ENCODE peak calls at places on chromosomes 6 and 20, in seven cellular contexts. S is left lung, U is astrocyte, L is heart right ventricle, K is K562, D is stomach, N is RWPE2. Z is an unnamed sample.

GRCh38 chr6:157304840-157305675 is 18.3 kb downstream of the TMEM242 start:
- DNase-seq in S (no peak), U (peak; percentile 33), L (no peak), K (no peak), D (peak; percentile 44), N (no peak), Z (no peak)

GRCh38 chr20:1894471-1894950 is 696 bp upstream of the SIRPA start:
- DNase-seq in S (no peak), U (peak; percentile 58), L (peak; percentile 69), K (peak; percentile 17), D (peak; percentile 62), N (peak; percentile 67), Z (peak; percentile 39)

GRCh38 chr20:59578602-59579403 is 25.5 kb upstream of the PHACTR3 start:
- DNase-seq in S (no peak), U (no peak), L (no peak), K (no peak), D (no peak), N (peak; percentile 82), Z (no peak)

GRCh38 chr6:108174371-108175175 is 8.8 kb downstream of the NR2E1 start:
- DNase-seq in S (no peak), U (peak; percentile 15), L (no peak), K (no peak), D (no peak), N (no peak), Z (no peak)

GRCh38 chr6:97049254-97050004 is 124.9 kb downstream of the KLHL32 start:
- DNase-seq in S (no peak), U (no peak), L (no peak), K (no peak), D (no peak), N (no peak), Z (no peak)

GRCh38 chr6:20119446-20119845 is 92.8 kb downstream of the MBOAT1 start:
- DNase-seq in S (no peak), U (no peak), L (no peak), K (no peak), D (no peak), N (no peak), Z (no peak)

GRCh38 chr6:135300576-135300975 is 119.5 kb downstream of the MYB start:
- DNase-seq in S (no peak), U (peak; percentile 29), L (no peak), K (no peak), D (no peak), N (no peak), Z (no peak)

GRCh38 chr20:35698298-35699126 is 640 bp downstream of the NFS1 start:
- DNase-seq in S (peak; percentile 34), U (no peak), L (no peak), K (peak; percentile 53), D (peak; percentile 17), N (peak; percentile 81), Z (peak; percentile 43)

GRCh38 chr6:107704377-107705013 is 119.6 kb downstream of the SCML4 start:
- DNase-seq in S (no peak), U (peak; percentile 30), L (no peak), K (peak; percentile 51), D (no peak), N (no peak), Z (peak; percentile 47)

GRCh38 chr6:166497087-166497899 is 89.2 kb downstream of the RAMACL start:
- DNase-seq in S (no peak), U (peak; percentile 4), L (no peak), K (no peak), D (no peak), N (no peak), Z (no peak)

GRCh38 chr6:75481936-75482593 is 11.5 kb downstream of the FILIP1 start:
- DNase-seq in S (no peak), U (peak; percentile 63), L (no peak), K (no peak), D (no peak), N (no peak), Z (no peak)

GRCh38 chr20:33914871-33915270 is 78.8 kb upstream of the RALY start:
- DNase-seq in S (no peak), U (peak; percentile 92), L (no peak), K (no peak), D (no peak), N (no peak), Z (no peak)

GRCh38 chr20:33918662-33919061 is 75.0 kb upstream of the RALY start:
- DNase-seq in S (no peak), U (no peak), L (no peak), K (no peak), D (no peak), N (no peak), Z (no peak)

GRCh38 chr20:33919653-33920052 is 74.1 kb upstream of the RALY start:
- DNase-seq in S (no peak), U (no peak), L (no peak), K (no peak), D (no peak), N (no peak), Z (no peak)

GRCh38 chr20:33917813-33918525 is 75.7 kb upstream of the RALY start:
- DNase-seq in S (no peak), U (no peak), L (no peak), K (no peak), D (no peak), N (no peak), Z (no peak)

DNA sequence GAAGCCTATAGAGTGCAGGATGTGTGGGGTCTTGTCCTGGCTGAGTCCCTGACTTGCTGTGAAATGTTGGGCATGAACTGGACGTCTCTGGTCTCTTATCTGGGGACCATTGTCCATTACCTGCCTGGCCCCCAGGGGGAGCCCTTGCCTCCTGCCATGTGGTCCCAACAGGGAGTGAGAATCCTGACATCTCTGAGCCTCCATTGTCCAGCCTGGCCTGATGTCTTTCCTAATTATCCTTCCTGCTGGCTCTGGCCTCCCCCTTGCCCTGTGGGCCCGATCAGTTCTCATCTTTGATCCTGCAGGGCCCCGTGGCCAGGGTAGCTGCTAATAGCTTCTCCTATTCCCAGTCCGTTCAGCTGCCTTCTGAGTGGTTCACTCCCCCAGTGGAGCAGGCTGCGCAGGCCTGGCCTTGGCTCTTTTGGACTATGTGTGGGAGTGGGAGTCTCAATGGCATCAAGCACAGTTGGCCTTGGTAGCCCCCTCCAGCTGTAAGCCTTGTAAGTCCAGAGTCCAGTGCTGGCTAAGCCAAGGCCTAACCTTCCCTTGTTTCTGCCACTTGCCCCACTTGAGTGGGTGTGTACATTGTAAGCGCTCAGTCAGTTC is 77.9 kb upstream of the RALY start:
- DNase-seq in S (peak; percentile 38), U (no peak), L (peak; percentile 30), K (peak; percentile 82), D (peak; percentile 52), N (no peak), Z (peak; percentile 42)
- TF ChIP-seq CTCF in S (peak; percentile 71), U (peak; percentile 29), L (no peak), K (peak; percentile 79), D (no peak), N (peak; percentile 90), Z (peak; percentile 70)

GRCh38 chr6:700490-700889 is 7.6 kb upstream of the EXOC2 start:
- DNase-seq in S (no peak), U (no peak), L (no peak), K (no peak), D (no peak), N (no peak), Z (no peak)
- H3K27me3 ChIP-seq in S (no peaks in the 10 kb centered on the region), U (no peaks in the 10 kb centered on the region), L (no peaks in the 10 kb centered on the region), K (peaks cover 51% of the 10 kb centered on the region), D (no peaks in the 10 kb centered on the region), N (no peaks in the 10 kb centered on the region), Z (peaks cover 75% of the 10 kb centered on the region)

DNA sequence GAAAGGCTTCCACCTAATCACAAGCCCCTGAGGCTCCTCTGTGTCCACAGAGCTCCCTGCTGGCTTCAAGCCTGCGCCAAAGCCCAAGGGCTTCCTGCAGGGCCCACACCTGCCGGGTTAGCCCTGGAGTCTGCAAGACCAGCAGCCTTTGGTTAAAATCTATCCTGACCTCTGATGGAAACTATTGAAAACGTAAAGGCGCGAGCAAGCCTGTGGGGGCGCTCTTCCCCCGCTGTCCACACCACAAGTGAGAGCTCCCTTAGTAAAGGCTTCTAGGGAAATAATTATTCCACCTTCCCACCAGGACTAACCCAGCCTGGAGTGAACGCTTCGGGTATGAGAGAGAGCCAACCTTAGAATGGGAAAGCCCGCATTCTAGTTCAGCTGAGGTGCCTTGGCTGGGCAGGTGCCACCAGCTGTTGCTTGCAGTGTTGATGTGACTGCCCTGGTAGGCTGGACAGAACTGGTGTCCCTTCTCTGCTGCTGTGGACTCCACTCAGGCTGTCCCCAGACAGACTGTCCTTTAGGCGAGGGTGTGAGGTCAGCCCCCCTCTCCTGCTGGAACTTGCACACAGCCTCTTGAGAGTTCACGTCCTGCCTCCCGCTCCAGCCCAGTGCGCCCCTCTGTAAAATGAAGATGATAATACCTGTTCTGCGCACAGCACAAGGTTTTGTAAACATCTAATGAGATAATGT is 68.7 kb downstream of the SYTL3 start:
- DNase-seq in S (no peak), U (no peak), L (no peak), K (peak; percentile 68), D (peak; percentile 48), N (no peak), Z (no peak)
- H3K9me3 ChIP-seq in S (no peaks in the 10 kb centered on the region), U (no peaks in the 10 kb centered on the region), L (no peaks in the 10 kb centered on the region), K (no peaks in the 10 kb centered on the region), D (no peaks in the 10 kb centered on the region), N (no peaks in the 10 kb centered on the region), Z (no peaks in the 10 kb centered on the region)

DNA sequence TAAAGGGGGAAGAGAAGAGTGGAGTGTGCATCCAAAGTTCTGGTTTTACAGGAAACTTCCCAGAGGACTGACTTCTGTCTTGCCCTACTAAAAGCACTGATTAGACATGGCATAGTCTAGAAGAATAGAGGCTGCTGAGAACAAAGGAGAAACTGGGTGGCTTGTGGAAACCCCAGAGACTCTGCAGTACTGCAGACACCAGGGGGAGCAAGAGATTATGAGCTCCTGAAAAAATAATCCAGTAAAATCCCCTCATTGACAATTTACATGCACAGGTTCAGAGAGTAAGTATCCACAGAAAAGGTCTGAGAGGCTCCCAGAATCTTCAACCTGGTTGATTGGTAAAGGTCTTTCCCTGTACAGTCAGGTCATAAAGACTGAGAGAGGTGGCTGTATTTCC is 48.7 kb upstream of the CLVS2 start:
- DNase-seq in S (no peak), U (no peak), L (no peak), K (peak; percentile 6), D (peak; percentile 22), N (no peak), Z (no peak)
- TF ChIP-seq CTCF in S (no peak), U (peak; percentile 35), L (no peak), K (peak; percentile 2), D (peak; percentile 29), N (peak; percentile 61), Z (no peak)

GRCh38 chr20:63177785-63178444 is 38.0 kb downstream of the YTHDF1 start:
- DNase-seq in S (no peak), U (no peak), L (no peak), K (no peak), D (no peak), N (no peak), Z (no peak)
- H3K27me3 ChIP-seq in S (peaks cover 75% of the 10 kb centered on the region), U (peaks cover 46% of the 10 kb centered on the region), L (peaks cover 98% of the 10 kb centered on the region), K (peaks cover 33% of the 10 kb centered on the region), D (peaks cover 67% of the 10 kb centered on the region), N (peaks cover 91% of the 10 kb centered on the region), Z (peaks cover 64% of the 10 kb centered on the region)

Z was measured in BE2C.